ENCODE peak calls at places on chromosomes 3 and 15, in four cellular contexts. One of them, this sample, is unnamed.

GRCh38 chr3:148330486-148330885 is 367.2 kb upstream of the AGTR1 start:
- DNase-seq in MM.1S: no peak
- DNase-seq in Peyer's patch: no peak
- DNase-seq in H9: no peak
- DNase-seq in this sample: no peak

GRCh38 chr3:196274585-196274984 is 12.9 kb downstream of the PCYT1A start:
- DNase-seq in MM.1S: peak; percentile 94
- DNase-seq in Peyer's patch: no peak
- DNase-seq in H9: no peak
- DNase-seq in this sample: no peak

GRCh38 chr15:63476229-63476632 is 28.2 kb upstream of the USP3 start:
- DNase-seq in MM.1S: no peak
- DNase-seq in Peyer's patch: no peak
- DNase-seq in H9: no peak
- DNase-seq in this sample: no peak

GRCh38 chr15:74396445-74397238 is 29.2 kb upstream of the CYP11A1 start:
- DNase-seq in MM.1S: no peak
- DNase-seq in Peyer's patch: no peak
- DNase-seq in H9: no peak
- DNase-seq in this sample: no peak

GRCh38 chr3:147846854-147847453 is 437.8 kb downstream of the ZIC1 start:
- DNase-seq in MM.1S: no peak
- DNase-seq in Peyer's patch: no peak
- DNase-seq in H9: no peak
- DNase-seq in this sample: no peak

GRCh38 chr15:64447536-64448315 is 12.7 kb upstream of the ZNF609 start:
- DNase-seq in MM.1S: no peak
- DNase-seq in Peyer's patch: no peak
- DNase-seq in H9: no peak
- DNase-seq in this sample: no peak

GRCh38 chr3:114450008-114450596 is 156.3 kb downstream of the TIGIT start:
- DNase-seq in MM.1S: no peak
- DNase-seq in Peyer's patch: no peak
- DNase-seq in H9: no peak
- DNase-seq in this sample: no peak

GRCh38 chr15:31824009-31824408 is 206.3 kb upstream of the CHRNA7 start:
- DNase-seq in MM.1S: no peak
- DNase-seq in Peyer's patch: no peak
- DNase-seq in H9: no peak
- DNase-seq in this sample: no peak

GRCh38 chr3:35944915-35945710 is 305.8 kb downstream of the ARPP21 start:
- DNase-seq in MM.1S: no peak
- DNase-seq in Peyer's patch: no peak
- DNase-seq in H9: no peak
- DNase-seq in this sample: no peak

GRCh38 chr3:16318216-16318615 is 53.2 kb downstream of the OXNAD1 start:
- DNase-seq in MM.1S: no peak
- DNase-seq in Peyer's patch: no peak
- DNase-seq in H9: no peak
- DNase-seq in this sample: no peak

GRCh38 chr3:128620268-128620691 is 30.3 kb downstream of the RPN1 start:
- DNase-seq in MM.1S: no peak
- DNase-seq in Peyer's patch: no peak
- DNase-seq in H9: no peak
- DNase-seq in this sample: no peak

GRCh38 chr3:23748398-23749110 is 57.2 kb upstream of the UBE2E1 start:
- DNase-seq in MM.1S: no peak
- DNase-seq in Peyer's patch: no peak
- DNase-seq in H9: no peak
- DNase-seq in this sample: no peak

GRCh38 chr3:172869356-172869755 is 118.8 kb downstream of the ECT2 start:
- DNase-seq in MM.1S: no peak
- DNase-seq in Peyer's patch: no peak
- DNase-seq in H9: no peak
- DNase-seq in this sample: no peak

GRCh38 chr3:28667646-28668376 is 319.2 kb upstream of the AZI2 start:
- DNase-seq in MM.1S: peak; percentile 80
- DNase-seq in Peyer's patch: peak; percentile 51
- DNase-seq in H9: peak; percentile 80
- DNase-seq in this sample: no peak

GRCh38 chr15:40239671-40240618 is 1.1 kb downstream of the PAK6 start:
- DNase-seq in MM.1S: no peak
- DNase-seq in Peyer's patch: peak; percentile 38
- DNase-seq in H9: no peak
- DNase-seq in this sample: no peak

GRCh38 chr3:126128504-126129407 is 44.8 kb upstream of the SLC41A3 start:
- DNase-seq in MM.1S: no peak
- DNase-seq in Peyer's patch: no peak
- DNase-seq in H9: peak; percentile 19
- DNase-seq in this sample: no peak

GRCh38 chr3:118501152-118501551 is 533.5 kb downstream of the IGSF11 start:
- DNase-seq in MM.1S: no peak
- DNase-seq in Peyer's patch: no peak
- DNase-seq in H9: peak; percentile 71
- DNase-seq in this sample: no peak

GRCh38 chr3:42502429-42503250 is at the start of gene VIPR1:
- DNase-seq in MM.1S: peak; percentile 91
- DNase-seq in Peyer's patch: peak; percentile 97
- DNase-seq in H9: peak; percentile 97
- DNase-seq in this sample: peak; percentile 24

GRCh38 chr15:45186771-45187577 is 792 bp downstream of the SHF start:
- DNase-seq in MM.1S: no peak
- DNase-seq in Peyer's patch: no peak
- DNase-seq in H9: peak; percentile 47
- DNase-seq in this sample: no peak

GRCh38 chr3:147393261-147393964 is 12.9 kb downstream of the ZIC4 start:
- DNase-seq in MM.1S: no peak
- DNase-seq in Peyer's patch: no peak
- DNase-seq in H9: peak; percentile 91
- DNase-seq in this sample: no peak

GRCh38 chr3:119457260-119457659 is 6.2 kb downstream of the TMEM39A start:
- DNase-seq in MM.1S: no peak
- DNase-seq in Peyer's patch: no peak
- DNase-seq in H9: no peak
- DNase-seq in this sample: no peak

GRCh38 chr3:120059081-120059864 is 35.0 kb downstream of the GSK3B start:
- DNase-seq in MM.1S: no peak
- DNase-seq in Peyer's patch: no peak
- DNase-seq in H9: no peak
- DNase-seq in this sample: no peak

GRCh38 chr3:142628806-142629205 is 32.6 kb downstream of the PLS1 start:
- DNase-seq in MM.1S: no peak
- DNase-seq in Peyer's patch: no peak
- DNase-seq in H9: no peak
- DNase-seq in this sample: no peak

GRCh38 chr3:125191256-125191655 is 21.3 kb downstream of the SLC12A8 start:
- DNase-seq in MM.1S: no peak
- DNase-seq in Peyer's patch: no peak
- DNase-seq in H9: no peak
- DNase-seq in this sample: no peak

GRCh38 chr3:124780356-124780755 is 50.1 kb downstream of the UMPS start:
- DNase-seq in MM.1S: no peak
- DNase-seq in Peyer's patch: no peak
- DNase-seq in H9: no peak
- DNase-seq in this sample: no peak

GRCh38 chr3:139482206-139482605 is 5.9 kb upstream of the RBP2 start:
- DNase-seq in MM.1S: no peak
- DNase-seq in Peyer's patch: no peak
- DNase-seq in H9: no peak
- DNase-seq in this sample: no peak

GRCh38 chr3:29144807-29145206 is 136.1 kb upstream of the RBMS3 start:
- DNase-seq in MM.1S: no peak
- DNase-seq in Peyer's patch: no peak
- DNase-seq in H9: no peak
- DNase-seq in this sample: no peak

GRCh38 chr3:85161544-85161943 is 202.8 kb downstream of the CADM2 start:
- DNase-seq in MM.1S: no peak
- DNase-seq in Peyer's patch: no peak
- DNase-seq in H9: no peak
- DNase-seq in this sample: no peak

GRCh38 chr3:142896201-142896755 is 7.4 kb upstream of the PCOLCE2 start:
- DNase-seq in MM.1S: no peak
- DNase-seq in Peyer's patch: no peak
- DNase-seq in H9: no peak
- DNase-seq in this sample: no peak

GRCh38 chr3:117788499-117788898 is 1078.9 kb downstream of the TUSC7 start:
- DNase-seq in MM.1S: no peak
- DNase-seq in Peyer's patch: no peak
- DNase-seq in H9: peak; percentile 33
- DNase-seq in this sample: no peak

GRCh38 chr15:95709959-95710695 is 620.4 kb upstream of the NR2F2 start:
- DNase-seq in MM.1S: no peak
- DNase-seq in Peyer's patch: no peak
- DNase-seq in H9: no peak
- DNase-seq in this sample: no peak

GRCh38 chr3:171680690-171681416 is 129.4 kb downstream of the PLD1 start:
- DNase-seq in MM.1S: no peak
- DNase-seq in Peyer's patch: no peak
- DNase-seq in H9: no peak
- DNase-seq in this sample: no peak

GRCh38 chr3:106540743-106541142 is 671.9 kb upstream of the CBLB start:
- DNase-seq in MM.1S: no peak
- DNase-seq in Peyer's patch: no peak
- DNase-seq in H9: no peak
- DNase-seq in this sample: no peak

GRCh38 chr3:130789678-130790340 is 43.2 kb upstream of the PIK3R4 start:
- DNase-seq in MM.1S: no peak
- DNase-seq in Peyer's patch: peak; percentile 59
- DNase-seq in H9: no peak
- DNase-seq in this sample: no peak

GRCh38 chr3:192514754-192515660 is 212.3 kb downstream of the FGF12 start:
- DNase-seq in MM.1S: peak; percentile 36
- DNase-seq in Peyer's patch: peak; percentile 52
- DNase-seq in H9: peak; percentile 89
- DNase-seq in this sample: no peak

GRCh38 chr3:157347577-157348303 is 88.9 kb upstream of the PTX3 start:
- DNase-seq in MM.1S: no peak
- DNase-seq in Peyer's patch: no peak
- DNase-seq in H9: peak; percentile 89
- DNase-seq in this sample: no peak

GRCh38 chr3:56126632-56127031 is 341.6 kb downstream of the ERC2 start:
- DNase-seq in MM.1S: no peak
- DNase-seq in Peyer's patch: no peak
- DNase-seq in H9: no peak
- DNase-seq in this sample: no peak

GRCh38 chr3:144501419-144501818 is 529.8 kb downstream of the DIPK2A start:
- DNase-seq in MM.1S: no peak
- DNase-seq in Peyer's patch: no peak
- DNase-seq in H9: no peak
- DNase-seq in this sample: no peak

DNA sequence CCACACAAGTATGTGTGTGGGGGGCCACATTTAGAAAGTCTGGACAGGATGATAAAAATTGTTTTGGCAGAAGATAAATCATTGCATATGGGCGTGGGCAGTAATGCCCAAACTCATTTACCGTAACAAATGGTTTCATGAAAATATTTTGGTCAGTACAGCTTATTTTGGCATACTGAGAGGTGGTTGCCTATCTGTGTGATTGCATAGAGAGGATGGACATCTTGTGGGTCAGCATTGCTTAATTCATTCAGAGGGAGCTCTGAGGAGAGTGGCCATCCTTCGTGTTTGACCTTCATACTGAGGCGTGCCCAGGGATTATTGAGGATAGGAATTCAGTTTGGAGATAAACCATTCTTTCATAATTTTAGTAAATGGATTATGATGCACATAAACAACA is 162.5 kb downstream of the GAP43 start:
- DNase-seq in MM.1S: no peak
- DNase-seq in Peyer's patch: no peak
- DNase-seq in H9: no peak
- DNase-seq in this sample: no peak
- H3K4me1 ChIP-seq in MM.1S: peaks cover 5% of the 10 kb centered on the region
- H3K4me1 ChIP-seq in Peyer's patch: no peaks in the 10 kb centered on the region
- H3K4me1 ChIP-seq in H9: no peaks in the 10 kb centered on the region
- H3K4me1 ChIP-seq in this sample: peaks cover 11% of the 10 kb centered on the region

GRCh38 chr3:136931587-136931986 is 26.2 kb upstream of the IL20RB start:
- DNase-seq in MM.1S: no peak
- DNase-seq in Peyer's patch: no peak
- DNase-seq in H9: no peak
- DNase-seq in this sample: no peak
- H3K4me1 ChIP-seq in MM.1S: peaks cover 3% of the 10 kb centered on the region
- H3K4me1 ChIP-seq in Peyer's patch: no peaks in the 10 kb centered on the region
- H3K4me1 ChIP-seq in H9: no peaks in the 10 kb centered on the region
- H3K4me1 ChIP-seq in this sample: peaks cover 17% of the 10 kb centered on the region

GRCh38 chr3:152365126-152365525 is 96.4 kb downstream of the MBNL1 start:
- DNase-seq in MM.1S: no peak
- DNase-seq in Peyer's patch: no peak
- DNase-seq in H9: no peak
- DNase-seq in this sample: no peak
- H3K4me1 ChIP-seq in MM.1S: no peaks in the 10 kb centered on the region
- H3K4me1 ChIP-seq in Peyer's patch: no peaks in the 10 kb centered on the region
- H3K4me1 ChIP-seq in H9: no peaks in the 10 kb centered on the region
- H3K4me1 ChIP-seq in this sample: no peaks in the 10 kb centered on the region

GRCh38 chr3:9898467-9899229 is 4.0 kb upstream of the IL17RE start:
- DNase-seq in MM.1S: no peak
- DNase-seq in Peyer's patch: peak; percentile 69
- DNase-seq in H9: no peak
- DNase-seq in this sample: no peak
- H3K4me1 ChIP-seq in MM.1S: peaks cover 5% of the 10 kb centered on the region
- H3K4me1 ChIP-seq in Peyer's patch: peaks cover 7% of the 10 kb centered on the region
- H3K4me1 ChIP-seq in H9: no peaks in the 10 kb centered on the region
- H3K4me1 ChIP-seq in this sample: peaks cover 52% of the 10 kb centered on the region

This sample was measured in esophagus squamous epithelium.